ENCODE peak calls at places on chromosomes 12 and 14, in eight cellular contexts. S, L, O, C, E, R, T and U are unnamed samples.

GRCh38 chr12:103198499-103198898 is 241.0 kb downstream of the ASCL1 start:
- DNase-seq in S (no peak), L (no peak), O (no peak), C (no peak), E (no peak), R (no peak), T (no peak), U (no peak)

GRCh38 chr12:3458041-3458440 is 33.0 kb upstream of the PRMT8 start:
- DNase-seq in S (no peak), L (no peak), O (no peak), C (peak; percentile 14), E (no peak), R (no peak), T (no peak), U (no peak)

GRCh38 chr14:33165144-33165925 is 226.7 kb downstream of the NPAS3 start:
- DNase-seq in S (no peak), L (no peak), O (no peak), C (no peak), E (no peak), R (no peak), T (no peak), U (no peak)

GRCh38 chr12:70555081-70555480 is 82.1 kb downstream of the PTPRB start:
- DNase-seq in S (no peak), L (no peak), O (no peak), C (no peak), E (no peak), R (no peak), T (no peak), U (no peak)

GRCh38 chr12:63958876-63959275 is 114.4 kb downstream of the SRGAP1 start:
- DNase-seq in S (no peak), L (no peak), O (no peak), C (no peak), E (no peak), R (no peak), T (no peak), U (no peak)

GRCh38 chr12:99253068-99253467 is 394.5 kb upstream of the GARIN6 start:
- DNase-seq in S (no peak), L (no peak), O (no peak), C (no peak), E (no peak), R (no peak), T (no peak), U (no peak)

GRCh38 chr14:37599527-37600368 is 4.3 kb downstream of the TTC6 start:
- DNase-seq in S (no peak), L (no peak), O (no peak), C (no peak), E (peak; percentile 31), R (no peak), T (no peak), U (peak; percentile 75)

GRCh38 chr14:31414190-31414833 is 6.0 kb downstream of the HEATR5A start:
- DNase-seq in S (no peak), L (no peak), O (peak; percentile 28), C (no peak), E (no peak), R (no peak), T (peak; percentile 30), U (no peak)

GRCh38 chr12:89433634-89434033 is 81.3 kb upstream of the DUSP6 start:
- DNase-seq in S (no peak), L (no peak), O (peak; percentile 27), C (no peak), E (no peak), R (no peak), T (peak; percentile 47), U (no peak)

GRCh38 chr14:54086780-54087179 is 130.2 kb upstream of the BMP4 start:
- DNase-seq in S (no peak), L (no peak), O (no peak), C (no peak), E (no peak), R (no peak), T (peak; percentile 39), U (peak; percentile 25)

GRCh38 chr14:101859538-101859902 is 98.0 kb downstream of the PPP2R5C start:
- DNase-seq in S (no peak), L (no peak), O (no peak), C (no peak), E (no peak), R (no peak), T (no peak), U (no peak)

GRCh38 chr12:75738486-75738885 is 227.1 kb upstream of the KRR1 start:
- DNase-seq in S (no peak), L (no peak), O (peak; percentile 34), C (no peak), E (no peak), R (no peak), T (peak; percentile 42), U (no peak)

GRCh38 chr12:68113644-68114043 is 45.9 kb downstream of the IFNG start:
- DNase-seq in S (no peak), L (no peak), O (no peak), C (no peak), E (peak; percentile 29), R (no peak), T (no peak), U (no peak)

GRCh38 chr14:94548131-94548998 is 12.9 kb upstream of the SERPINA4 start:
- DNase-seq in S (no peak), L (no peak), O (no peak), C (no peak), E (no peak), R (no peak), T (no peak), U (no peak)

GRCh38 chr14:26839481-26839880 is 241.6 kb upstream of the NOVA1 start:
- DNase-seq in S (no peak), L (no peak), O (peak; percentile 21), C (no peak), E (no peak), R (no peak), T (no peak), U (no peak)

GRCh38 chr14:100827140-100827517 is 1.2 kb downstream of the MEG3 start:
- DNase-seq in S (no peak), L (no peak), O (peak; percentile 39), C (no peak), E (no peak), R (no peak), T (peak; percentile 16), U (no peak)

GRCh38 chr12:47577213-47577612 is 128.6 kb downstream of the RPAP3 start:
- DNase-seq in S (no peak), L (no peak), O (no peak), C (no peak), E (no peak), R (no peak), T (no peak), U (no peak)

GRCh38 chr12:131711551-131712205 is 788 bp downstream of the SFSWAP start:
- DNase-seq in S (no peak), L (no peak), O (no peak), C (no peak), E (no peak), R (no peak), T (no peak), U (no peak)

GRCh38 chr12:48858043-48858442 is 6.1 kb upstream of the DDX23 start:
- DNase-seq in S (no peak), L (no peak), O (no peak), C (no peak), E (no peak), R (no peak), T (no peak), U (no peak)

GRCh38 chr14:92793709-92794546 is at the start of gene GOLGA5:
- DNase-seq in S (peak; percentile 97), L (peak; percentile 97), O (peak; percentile 98), C (peak; percentile 86), E (peak; percentile 98), R (peak; percentile 98), T (peak; percentile 98), U (peak; percentile 99)
- TF ChIP-seq CTCF in S (peak; percentile 29), L (no peak), O (no peak), C (no peak), E (no peak), R (no peak), T (no peak), U (peak; percentile 7)

GRCh38 chr14:21268612-21269251 is 510 bp downstream of the HNRNPC start:
- DNase-seq in S (peak; percentile 56), L (peak; percentile 23), O (peak; percentile 67), C (no peak), E (peak; percentile 45), R (no peak), T (peak; percentile 65), U (no peak)
- H3K4me3 ChIP-seq in S (peak overlapping the region; percentile 69), L (peak overlapping the region; percentile 84), O (peak overlapping the region; percentile 82), C (peak overlapping the region; percentile 80), E (peak overlapping the region; percentile 75), R (peak overlapping the region; percentile 76), T (peak overlapping the region; percentile 93), U (peak overlapping the region; percentile 90)

DNA sequence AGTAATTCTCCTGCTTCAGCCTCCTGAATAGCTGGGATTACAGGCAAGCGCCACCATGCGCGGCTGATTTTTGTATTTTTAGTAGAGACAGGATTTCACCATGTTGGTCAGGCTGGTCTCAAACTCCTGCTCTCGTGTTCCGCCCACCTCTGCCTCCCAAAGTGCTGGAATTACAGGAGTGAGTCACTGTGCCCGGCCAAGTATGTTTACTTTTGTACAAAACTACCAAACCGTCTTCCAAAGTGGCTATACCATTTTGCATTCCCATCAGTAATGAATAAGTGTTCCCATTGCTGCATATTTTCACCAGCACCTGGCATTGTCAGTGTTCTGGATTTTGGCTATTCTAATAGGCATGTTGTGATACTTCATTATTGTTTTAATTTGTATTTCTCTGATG is 8.4 kb upstream of the KRT6A start:
- DNase-seq in S (no peak), L (no peak), O (no peak), C (no peak), E (no peak), R (no peak), T (no peak), U (no peak)
- TF ChIP-seq CTCF in S (no peak), L (no peak), O (no peak), C (no peak), E (no peak), R (no peak), T (no peak), U (no peak)

GRCh38 chr12:31951008-31951407 is 8.2 kb upstream of the RESF1 start:
- DNase-seq in S (no peak), L (no peak), O (no peak), C (no peak), E (no peak), R (no peak), T (no peak), U (no peak)

GRCh38 chr12:31950088-31950487 is 9.1 kb upstream of the RESF1 start:
- DNase-seq in S (no peak), L (no peak), O (no peak), C (no peak), E (no peak), R (no peak), T (no peak), U (no peak)

GRCh38 chr12:31952418-31952817 is 6.8 kb upstream of the RESF1 start:
- DNase-seq in S (no peak), L (no peak), O (no peak), C (no peak), E (no peak), R (no peak), T (no peak), U (no peak)

GRCh38 chr12:31950492-31950891 is 8.7 kb upstream of the RESF1 start:
- DNase-seq in S (no peak), L (no peak), O (no peak), C (no peak), E (no peak), R (no peak), T (no peak), U (no peak)

DNA sequence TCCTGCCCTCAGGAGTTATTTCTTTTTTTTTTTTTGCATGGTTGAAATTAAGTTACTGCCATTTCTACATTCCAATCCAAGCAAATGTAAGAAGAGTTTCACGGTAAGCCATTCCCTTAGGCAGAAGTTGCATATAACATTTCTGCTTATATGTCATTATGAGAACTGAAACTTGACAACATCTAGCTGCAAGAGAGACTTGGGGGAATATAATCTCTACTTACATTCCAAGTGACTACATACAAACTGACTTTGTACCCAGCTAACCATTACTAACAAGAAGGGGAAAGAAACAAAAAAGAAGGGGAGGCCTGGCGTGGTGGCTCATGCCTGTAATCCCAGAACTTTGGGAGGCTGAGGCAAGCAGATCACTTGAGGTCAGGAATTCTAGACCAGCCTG is 7.3 kb upstream of the RESF1 start:
- DNase-seq in S (no peak), L (no peak), O (no peak), C (no peak), E (no peak), R (no peak), T (no peak), U (no peak)
- H3K4me3 ChIP-seq in S (no peak overlapping the region), L (no peak overlapping the region), O (no peak overlapping the region), C (no peak overlapping the region), E (no peak overlapping the region), R (no peak overlapping the region), T (no peak overlapping the region), U (no peak overlapping the region)